ENCODE peak calls at places on chromosome 6, in nine cellular contexts. G, O, K, J, Y, V, D, C and I are unnamed samples.

GRCh38 chr6:37283786-37284185 is 25.8 kb upstream of the TMEM217 start:
- DNase-seq in G (peak; percentile 57), O (no peak), K (no peak), J (no peak), Y (no peak), V (no peak), D (peak; percentile 42), C (peak; percentile 87), I (peak; percentile 14)

GRCh38 chr6:25250878-25251277 is 28.3 kb upstream of the CARMIL1 start:
- DNase-seq in G (no peak), O (no peak), K (no peak), J (no peak), Y (no peak), V (no peak), D (no peak), C (no peak), I (no peak)

GRCh38 chr6:6583836-6584235 is 4.7 kb upstream of the LY86 start:
- DNase-seq in G (no peak), O (no peak), K (no peak), J (no peak), Y (no peak), V (no peak), D (no peak), C (no peak), I (no peak)

GRCh38 chr6:39430968-39431523 is 108.5 kb upstream of the KCNK16 start:
- DNase-seq in G (peak; percentile 23), O (peak; percentile 76), K (no peak), J (peak; percentile 43), Y (peak; percentile 37), V (peak; percentile 84), D (peak; percentile 47), C (peak; percentile 72), I (peak; percentile 57)

GRCh38 chr6:63351995-63352586 is 32.3 kb upstream of the LGSN start:
- DNase-seq in G (no peak), O (no peak), K (no peak), J (no peak), Y (no peak), V (no peak), D (no peak), C (no peak), I (no peak)

GRCh38 chr6:169990095-169991030 is 238.9 kb downstream of the ERMARD start:
- DNase-seq in G (no peak), O (peak; percentile 40), K (no peak), J (peak; percentile 60), Y (no peak), V (no peak), D (peak; percentile 25), C (peak; percentile 69), I (peak; percentile 50)

GRCh38 chr6:32847004-32847403 is 3.2 kb upstream of the PSMB8 start:
- DNase-seq in G (no peak), O (no peak), K (no peak), J (no peak), Y (no peak), V (no peak), D (no peak), C (no peak), I (no peak)

GRCh38 chr6:87916446-87916845 is 131.2 kb upstream of the SPACA1 start:
- DNase-seq in G (no peak), O (no peak), K (no peak), J (no peak), Y (no peak), V (no peak), D (no peak), C (no peak), I (no peak)

GRCh38 chr6:12289655-12290489 is at the start of gene EDN1:
- DNase-seq in G (peak; percentile 58), O (peak; percentile 84), K (peak; percentile 70), J (peak; percentile 93), Y (peak; percentile 47), V (peak; percentile 82), D (peak; percentile 85), C (peak; percentile 85), I (peak; percentile 85)

DNA sequence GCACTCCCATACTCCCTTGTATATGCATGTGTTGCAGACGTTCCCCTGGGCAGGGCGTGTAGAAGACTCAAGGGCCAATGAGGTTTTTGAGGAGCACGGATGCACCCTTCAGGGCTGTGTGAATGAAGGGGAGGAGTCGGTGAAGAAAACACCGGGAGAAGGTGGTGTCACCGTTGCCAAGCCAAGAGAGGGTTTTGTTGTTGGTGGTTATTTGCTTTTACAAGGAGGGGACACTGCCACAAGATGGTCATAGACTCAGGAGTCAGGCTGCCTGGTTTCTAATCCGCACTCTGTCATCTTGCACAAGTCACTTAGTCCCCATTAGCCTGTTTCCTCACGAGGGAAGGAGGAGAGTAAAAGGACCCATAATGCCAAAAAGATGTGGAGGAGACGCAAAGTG is 124.0 kb downstream of the PXDC1 start:
- DNase-seq in G (no peak), O (no peak), K (no peak), J (no peak), Y (no peak), V (no peak), D (no peak), C (no peak), I (no peak)
- TF ChIP-seq CTCF in G (no peak), O (no peak), K (no peak), J (no peak), Y (no peak), V (no peak), D (no peak), C (no peak), I (no peak)

GRCh38 chr6:144063246-144063743 is 32.1 kb downstream of the SF3B5 start:
- DNase-seq in G (no peak), O (no peak), K (no peak), J (no peak), Y (no peak), V (no peak), D (no peak), C (no peak), I (peak; percentile 51)
- H3K27ac ChIP-seq in G (no peak overlapping the region), O (no peak overlapping the region), K (no peak overlapping the region), J (peak overlapping the region; percentile 87), Y (peak overlapping the region; percentile 83), V (no peak overlapping the region), D (peak overlapping the region; percentile 90), C (peak overlapping the region; percentile 69), I (peak overlapping the region; percentile 96)

DNA sequence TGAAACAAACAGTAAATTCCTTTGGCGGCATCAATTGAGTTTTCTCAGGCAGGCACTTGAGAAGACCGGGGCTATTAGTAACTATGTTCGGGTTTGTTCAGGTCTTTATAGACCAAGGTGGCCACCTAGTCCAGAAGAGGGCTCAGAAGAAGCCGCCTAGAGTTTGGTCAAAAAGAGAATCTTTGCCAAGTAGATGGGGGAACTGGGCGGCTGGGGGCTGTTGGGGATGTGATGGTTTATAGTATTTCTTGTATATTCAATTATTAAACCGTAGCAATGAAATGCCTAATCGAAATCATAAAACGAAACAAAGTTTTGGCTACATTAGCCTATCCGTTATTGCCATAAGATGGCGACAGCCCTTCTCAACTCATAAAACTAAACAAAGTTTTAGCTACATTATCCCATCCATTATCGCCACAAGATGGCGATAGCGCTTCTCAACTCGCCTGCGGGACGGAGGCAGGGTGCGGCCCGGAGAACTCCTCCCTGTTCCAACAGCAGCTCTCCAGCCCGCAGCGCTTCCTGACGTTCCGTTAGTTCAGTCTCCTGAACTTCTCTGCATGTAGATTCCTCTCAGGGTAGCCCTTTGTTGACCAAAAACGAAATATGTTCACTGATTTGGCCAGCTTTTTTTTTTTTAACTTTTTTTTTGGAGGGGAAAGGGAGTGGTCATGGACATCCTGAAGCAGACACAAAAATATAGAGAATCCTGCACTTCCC is 120.5 kb upstream of the PRSS16 start:
- DNase-seq in G (peak; percentile 89), O (peak; percentile 92), K (peak; percentile 41), J (peak; percentile 84), Y (peak; percentile 80), V (peak; percentile 70), D (peak; percentile 89), C (peak; percentile 95), I (peak; percentile 93)
- TF ChIP-seq EP300 in G (no peak), O (no peak), K (no peak), J (no peak), Y (peak; percentile 72), V (no peak), D (no peak), C (no peak), I (no peak)

GRCh38 chr6:120320481-120321162 is 971.1 kb upstream of the MAN1A1 start:
- DNase-seq in G (no peak), O (no peak), K (no peak), J (no peak), Y (no peak), V (no peak), D (no peak), C (no peak), I (no peak)
- TF ChIP-seq CTCF in G (no peak), O (no peak), K (no peak), J (no peak), Y (no peak), V (no peak), D (no peak), C (no peak), I (no peak)

GRCh38 chr6:111803384-111803783 is 69.9 kb downstream of the FYN start:
- DNase-seq in G (no peak), O (no peak), K (no peak), J (no peak), Y (no peak), V (no peak), D (no peak), C (no peak), I (no peak)
- H3K27ac ChIP-seq in G (no peak overlapping the region), O (no peak overlapping the region), K (no peak overlapping the region), J (peak overlapping the region; percentile 76), Y (peak overlapping the region; percentile 87), V (no peak overlapping the region), D (peak overlapping the region; percentile 47), C (peak overlapping the region; percentile 50), I (peak overlapping the region; percentile 68)

GRCh38 chr6:73691512-73691911 is 4.5 kb upstream of the CD109 start:
- DNase-seq in G (no peak), O (no peak), K (no peak), J (no peak), Y (no peak), V (no peak), D (no peak), C (no peak), I (no peak)

DNA sequence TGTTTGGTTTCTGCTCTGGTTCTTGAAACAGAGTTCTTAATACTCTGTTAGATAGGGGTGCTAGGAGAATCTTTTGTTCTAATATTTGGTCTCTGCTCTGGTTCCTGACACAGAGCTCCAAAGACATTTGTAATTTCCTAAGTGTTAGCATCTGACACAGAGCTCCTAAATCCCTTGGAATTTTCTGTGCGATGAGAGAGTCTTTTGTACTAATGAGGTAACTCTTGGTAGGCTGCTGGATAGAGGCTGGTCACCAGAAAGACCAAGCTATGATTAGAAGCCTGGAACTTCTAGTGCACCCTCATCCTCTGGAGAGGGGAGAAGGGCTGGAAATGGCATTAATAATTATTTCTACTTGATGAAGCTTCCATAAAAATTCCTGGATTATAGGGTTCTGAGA is 7.7 kb upstream of the CD109 start:
- DNase-seq in G (no peak), O (no peak), K (no peak), J (no peak), Y (no peak), V (no peak), D (no peak), C (no peak), I (no peak)
- TF ChIP-seq EP300 in G (no peak), O (no peak), K (no peak), J (no peak), Y (no peak), V (no peak), D (no peak), C (no peak), I (no peak)